ENCODE peak calls at places on chromosomes 6 and 20, in seven cellular contexts. One of them, this sample, is unnamed.

GRCh38 chr6:39279539-39279938 is 34.7 kb downstream of the KCNK17 start:
- DNase-seq in H9: no peak
- DNase-seq in neuronal stem cell: no peak
- DNase-seq in mesenchymal stem cell: no peak
- DNase-seq in mesendoderm: no peak
- DNase-seq in trophoblast cell: no peak
- DNase-seq in IMR-90: no peak
- DNase-seq in this sample: no peak

GRCh38 chr6:151179321-151179720 is 60.4 kb upstream of the AKAP12 start:
- DNase-seq in H9: no peak
- DNase-seq in neuronal stem cell: no peak
- DNase-seq in mesenchymal stem cell: peak
- DNase-seq in mesendoderm: no peak
- DNase-seq in trophoblast cell: no peak
- DNase-seq in IMR-90: peak
- DNase-seq in this sample: no peak

GRCh38 chr6:63543982-63544381 is 28.3 kb upstream of the LOC128125822 start:
- DNase-seq in H9: no peak
- DNase-seq in neuronal stem cell: no peak
- DNase-seq in mesenchymal stem cell: no peak
- DNase-seq in mesendoderm: no peak
- DNase-seq in trophoblast cell: peak
- DNase-seq in IMR-90: no peak
- DNase-seq in this sample: no peak

GRCh38 chr6:36128073-36128472 is 2.2 kb upstream of the MAPK13 start:
- DNase-seq in H9: no peak
- DNase-seq in neuronal stem cell: no peak
- DNase-seq in mesenchymal stem cell: peak
- DNase-seq in mesendoderm: no peak
- DNase-seq in trophoblast cell: no peak
- DNase-seq in IMR-90: no peak
- DNase-seq in this sample: no peak

GRCh38 chr20:2984028-2984501 is 59.4 kb upstream of the GNRH2 start:
- DNase-seq in H9: no peak
- DNase-seq in neuronal stem cell: no peak
- DNase-seq in mesenchymal stem cell: no peak
- DNase-seq in mesendoderm: no peak
- DNase-seq in trophoblast cell: no peak
- DNase-seq in IMR-90: no peak
- DNase-seq in this sample: peak

GRCh38 chr6:120157873-120158272 is 808.3 kb upstream of the MAN1A1 start:
- DNase-seq in H9: no peak
- DNase-seq in neuronal stem cell: no peak
- DNase-seq in mesenchymal stem cell: no peak
- DNase-seq in mesendoderm: no peak
- DNase-seq in trophoblast cell: peak
- DNase-seq in IMR-90: no peak
- DNase-seq in this sample: no peak

GRCh38 chr6:156434795-156435190 is 342.4 kb upstream of the ARID1B start:
- DNase-seq in H9: no peak
- DNase-seq in neuronal stem cell: no peak
- DNase-seq in mesenchymal stem cell: no peak
- DNase-seq in mesendoderm: no peak
- DNase-seq in trophoblast cell: no peak
- DNase-seq in IMR-90: no peak
- DNase-seq in this sample: no peak

GRCh38 chr6:82364087-82365010 is 732 bp downstream of the TPBG start:
- DNase-seq in H9: peak
- DNase-seq in neuronal stem cell: peak
- DNase-seq in mesenchymal stem cell: peak
- DNase-seq in mesendoderm: peak
- DNase-seq in trophoblast cell: peak
- DNase-seq in IMR-90: peak
- DNase-seq in this sample: no peak

GRCh38 chr20:43963872-43964791 is 49.5 kb downstream of the TOX2 start:
- DNase-seq in H9: no peak
- DNase-seq in neuronal stem cell: no peak
- DNase-seq in mesenchymal stem cell: peak
- DNase-seq in mesendoderm: no peak
- DNase-seq in trophoblast cell: no peak
- DNase-seq in IMR-90: peak
- DNase-seq in this sample: no peak

GRCh38 chr20:19015326-19015725 is 197.1 kb upstream of the SLC24A3 start:
- DNase-seq in H9: no peak
- DNase-seq in neuronal stem cell: no peak
- DNase-seq in mesenchymal stem cell: no peak
- DNase-seq in mesendoderm: peak
- DNase-seq in trophoblast cell: no peak
- DNase-seq in IMR-90: no peak
- DNase-seq in this sample: peak

GRCh38 chr20:52399352-52399751 is 207.8 kb upstream of the ZFP64 start:
- DNase-seq in H9: no peak
- DNase-seq in neuronal stem cell: no peak
- DNase-seq in mesenchymal stem cell: no peak
- DNase-seq in mesendoderm: no peak
- DNase-seq in trophoblast cell: no peak
- DNase-seq in IMR-90: no peak
- DNase-seq in this sample: no peak

GRCh38 chr6:168180548-168181011 is 101.6 kb upstream of the FRMD1 start:
- DNase-seq in H9: peak
- DNase-seq in neuronal stem cell: no peak
- DNase-seq in mesenchymal stem cell: no peak
- DNase-seq in mesendoderm: no peak
- DNase-seq in trophoblast cell: peak
- DNase-seq in IMR-90: no peak
- DNase-seq in this sample: no peak

GRCh38 chr6:47319382-47319781 is 9.7 kb upstream of the TNFRSF21 start:
- DNase-seq in H9: no peak
- DNase-seq in neuronal stem cell: no peak
- DNase-seq in mesenchymal stem cell: no peak
- DNase-seq in mesendoderm: no peak
- DNase-seq in trophoblast cell: peak
- DNase-seq in IMR-90: no peak
- DNase-seq in this sample: no peak

GRCh38 chr6:4128748-4129147 is 6.6 kb downstream of the ECI2 start:
- DNase-seq in H9: no peak
- DNase-seq in neuronal stem cell: no peak
- DNase-seq in mesenchymal stem cell: no peak
- DNase-seq in mesendoderm: no peak
- DNase-seq in trophoblast cell: peak
- DNase-seq in IMR-90: peak
- DNase-seq in this sample: no peak

GRCh38 chr6:78231002-78231401 is 578.2 kb downstream of the MEI4 start:
- DNase-seq in H9: no peak
- DNase-seq in neuronal stem cell: no peak
- DNase-seq in mesenchymal stem cell: no peak
- DNase-seq in mesendoderm: no peak
- DNase-seq in trophoblast cell: no peak
- DNase-seq in IMR-90: no peak
- DNase-seq in this sample: no peak

GRCh38 chr6:98498891-98499290 is 335.5 kb upstream of the POU3F2 start:
- DNase-seq in H9: no peak
- DNase-seq in neuronal stem cell: no peak
- DNase-seq in mesenchymal stem cell: no peak
- DNase-seq in mesendoderm: no peak
- DNase-seq in trophoblast cell: no peak
- DNase-seq in IMR-90: no peak
- DNase-seq in this sample: no peak

GRCh38 chr20:3077618-3078134 is 6.3 kb downstream of the OXT start:
- DNase-seq in H9: no peak
- DNase-seq in neuronal stem cell: no peak
- DNase-seq in mesenchymal stem cell: no peak
- DNase-seq in mesendoderm: no peak
- DNase-seq in trophoblast cell: no peak
- DNase-seq in IMR-90: no peak
- DNase-seq in this sample: no peak

GRCh38 chr20:59248031-59248684 is 52.3 kb upstream of the EDN3 start:
- DNase-seq in H9: no peak
- DNase-seq in neuronal stem cell: no peak
- DNase-seq in mesenchymal stem cell: no peak
- DNase-seq in mesendoderm: no peak
- DNase-seq in trophoblast cell: no peak
- DNase-seq in IMR-90: no peak
- DNase-seq in this sample: no peak

GRCh38 chr6:14743465-14744211 is 502.2 kb upstream of the JARID2 start:
- DNase-seq in H9: no peak
- DNase-seq in neuronal stem cell: no peak
- DNase-seq in mesenchymal stem cell: peak
- DNase-seq in mesendoderm: peak
- DNase-seq in trophoblast cell: peak
- DNase-seq in IMR-90: peak
- DNase-seq in this sample: no peak

GRCh38 chr6:80174931-80175572 is 68.6 kb downstream of the BCKDHB start:
- DNase-seq in H9: no peak
- DNase-seq in neuronal stem cell: no peak
- DNase-seq in mesenchymal stem cell: peak
- DNase-seq in mesendoderm: no peak
- DNase-seq in trophoblast cell: no peak
- DNase-seq in IMR-90: peak
- DNase-seq in this sample: no peak

GRCh38 chr6:127971945-127972391 is 71.1 kb upstream of the THEMIS start:
- DNase-seq in H9: no peak
- DNase-seq in neuronal stem cell: no peak
- DNase-seq in mesenchymal stem cell: peak
- DNase-seq in mesendoderm: peak
- DNase-seq in trophoblast cell: peak
- DNase-seq in IMR-90: peak
- DNase-seq in this sample: no peak

GRCh38 chr6:129853996-129854711 is 7.0 kb downstream of the TMEM244 start:
- DNase-seq in H9: no peak
- DNase-seq in neuronal stem cell: no peak
- DNase-seq in mesenchymal stem cell: peak
- DNase-seq in mesendoderm: no peak
- DNase-seq in trophoblast cell: no peak
- DNase-seq in IMR-90: peak
- DNase-seq in this sample: no peak

GRCh38 chr6:139853302-139853992 is 479.0 kb upstream of the CITED2 start:
- DNase-seq in H9: no peak
- DNase-seq in neuronal stem cell: no peak
- DNase-seq in mesenchymal stem cell: peak
- DNase-seq in mesendoderm: no peak
- DNase-seq in trophoblast cell: no peak
- DNase-seq in IMR-90: peak
- DNase-seq in this sample: no peak

GRCh38 chr6:101070044-101070608 is 189.0 kb upstream of the ASCC3 start:
- DNase-seq in H9: no peak
- DNase-seq in neuronal stem cell: no peak
- DNase-seq in mesenchymal stem cell: no peak
- DNase-seq in mesendoderm: no peak
- DNase-seq in trophoblast cell: no peak
- DNase-seq in IMR-90: no peak
- DNase-seq in this sample: no peak
- H2BK5ac ChIP-seq in H9: no peak
- H2BK5ac ChIP-seq in neuronal stem cell: no peak
- H2BK5ac ChIP-seq in mesenchymal stem cell: no peak
- H2BK5ac ChIP-seq in mesendoderm: no peak
- H2BK5ac ChIP-seq in trophoblast cell: no peak
- H2BK5ac ChIP-seq in IMR-90: no peak
- H2BK5ac ChIP-seq in this sample: no peak

GRCh38 chr6:33994198-33995045 is 151.5 kb downstream of the GRM4 start:
- DNase-seq in H9: peak
- DNase-seq in neuronal stem cell: no peak
- DNase-seq in mesenchymal stem cell: no peak
- DNase-seq in mesendoderm: no peak
- DNase-seq in trophoblast cell: no peak
- DNase-seq in IMR-90: no peak
- DNase-seq in this sample: no peak
- H2BK5ac ChIP-seq in H9: no peak
- H2BK5ac ChIP-seq in neuronal stem cell: no peak
- H2BK5ac ChIP-seq in mesenchymal stem cell: no peak
- H2BK5ac ChIP-seq in mesendoderm: no peak
- H2BK5ac ChIP-seq in trophoblast cell: no peak
- H2BK5ac ChIP-seq in IMR-90: no peak
- H2BK5ac ChIP-seq in this sample: no peak

DNA sequence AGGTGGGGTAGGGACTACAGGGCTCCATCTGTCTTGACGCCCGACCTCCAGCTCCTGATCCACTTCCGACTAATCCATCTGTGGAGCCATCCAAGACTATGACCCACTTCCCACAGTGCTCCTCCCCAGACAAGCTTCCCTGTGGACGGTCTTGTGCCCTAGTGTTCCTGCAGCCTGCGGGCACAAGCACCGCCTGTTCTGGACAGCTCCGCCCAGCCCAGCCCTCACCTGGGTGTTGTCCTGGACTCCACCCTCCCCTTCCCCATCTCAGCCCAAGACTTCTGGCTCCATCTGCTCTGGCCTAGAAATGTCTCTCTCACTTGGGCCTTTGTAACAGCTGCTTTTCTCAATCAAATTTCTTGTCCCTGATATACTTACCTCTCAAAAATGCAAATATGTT is 102.0 kb downstream of the MAFB start:
- DNase-seq in H9: no peak
- DNase-seq in neuronal stem cell: no peak
- DNase-seq in mesenchymal stem cell: no peak
- DNase-seq in mesendoderm: no peak
- DNase-seq in trophoblast cell: no peak
- DNase-seq in IMR-90: no peak
- DNase-seq in this sample: no peak
- H2BK5ac ChIP-seq in H9: no peak
- H2BK5ac ChIP-seq in neuronal stem cell: no peak
- H2BK5ac ChIP-seq in mesenchymal stem cell: no peak
- H2BK5ac ChIP-seq in mesendoderm: no peak
- H2BK5ac ChIP-seq in trophoblast cell: no peak
- H2BK5ac ChIP-seq in IMR-90: no peak
- H2BK5ac ChIP-seq in this sample: no peak

GRCh38 chr20:62066339-62066982 is 780 bp upstream of the TAF4 start:
- DNase-seq in H9: peak
- DNase-seq in neuronal stem cell: peak
- DNase-seq in mesenchymal stem cell: peak
- DNase-seq in mesendoderm: peak
- DNase-seq in trophoblast cell: peak
- DNase-seq in IMR-90: no peak
- DNase-seq in this sample: peak

GRCh38 chr20:62064788-62065668 is 653 bp downstream of the TAF4 start:
- DNase-seq in H9: no peak
- DNase-seq in neuronal stem cell: no peak
- DNase-seq in mesenchymal stem cell: no peak
- DNase-seq in mesendoderm: no peak
- DNase-seq in trophoblast cell: peak
- DNase-seq in IMR-90: no peak
- DNase-seq in this sample: no peak

GRCh38 chr20:62063981-62064787 is 1.5 kb downstream of the TAF4 start:
- DNase-seq in H9: peak
- DNase-seq in neuronal stem cell: peak
- DNase-seq in mesenchymal stem cell: peak
- DNase-seq in mesendoderm: peak
- DNase-seq in trophoblast cell: peak
- DNase-seq in IMR-90: no peak
- DNase-seq in this sample: no peak

GRCh38 chr20:62066983-62067433 is 1.3 kb upstream of the TAF4 start:
- DNase-seq in H9: peak
- DNase-seq in neuronal stem cell: no peak
- DNase-seq in mesenchymal stem cell: no peak
- DNase-seq in mesendoderm: peak
- DNase-seq in trophoblast cell: peak
- DNase-seq in IMR-90: no peak
- DNase-seq in this sample: no peak

GRCh38 chr20:62065669-62066338 is at the start of gene TAF4:
- DNase-seq in H9: peak
- DNase-seq in neuronal stem cell: peak
- DNase-seq in mesenchymal stem cell: peak
- DNase-seq in mesendoderm: peak
- DNase-seq in trophoblast cell: peak
- DNase-seq in IMR-90: peak
- DNase-seq in this sample: peak
- H2BK5ac ChIP-seq in H9: no peak
- H2BK5ac ChIP-seq in neuronal stem cell: peak
- H2BK5ac ChIP-seq in mesenchymal stem cell: no peak
- H2BK5ac ChIP-seq in mesendoderm: peak
- H2BK5ac ChIP-seq in trophoblast cell: peak
- H2BK5ac ChIP-seq in IMR-90: peak
- H2BK5ac ChIP-seq in this sample: peak